ENCODE peak calls at places on chromosomes 3 and 15, in six cellular contexts. Q is HCT116, Y is upper lobe of left lung, S is K562, H is GM12878, Z is HepG2. X is an unnamed sample.

GRCh38 chr3:124234852-124235252 is 242.9 kb upstream of the ROPN1 start:
- ATAC-seq in Q (no peak), Y (no peak), S (no peak), H (no peak), Z (no peak), X (peak)

GRCh38 chr3:176313426-176313825 is 883.9 kb downstream of the TBL1XR1 start:
- ATAC-seq in Q (no peak), Y (no peak), S (no peak), H (no peak), Z (no peak), X (no peak)

GRCh38 chr15:55535436-55535835 is 27.4 kb upstream of the DNAAF4 start:
- ATAC-seq in Q (no peak), Y (no peak), S (peak), H (no peak), Z (peak), X (no peak)

GRCh38 chr3:122661633-122662032 is 19.0 kb upstream of the PARP14 start:
- ATAC-seq in Q (no peak), Y (no peak), S (no peak), H (peak), Z (no peak), X (no peak)

GRCh38 chr3:120425877-120426276 is 24.9 kb downstream of the FSTL1 start:
- ATAC-seq in Q (no peak), Y (no peak), S (no peak), H (no peak), Z (no peak), X (peak)

GRCh38 chr3:28008235-28008634 is 233.2 kb upstream of the CMC1 start:
- ATAC-seq in Q (no peak), Y (no peak), S (no peak), H (peak), Z (no peak), X (no peak)

GRCh38 chr3:71542548-71543370 is 40.8 kb downstream of the FOXP1 start:
- ATAC-seq in Q (no peak), Y (peak), S (peak), H (no peak), Z (no peak), X (peak)

GRCh38 chr3:192253138-192253537 is 474.2 kb downstream of the FGF12 start:
- ATAC-seq in Q (no peak), Y (no peak), S (no peak), H (no peak), Z (no peak), X (no peak)

GRCh38 chr15:100394726-100395125 is 53.0 kb upstream of the ADAMTS17 start:
- ATAC-seq in Q (no peak), Y (no peak), S (no peak), H (no peak), Z (no peak), X (no peak)

GRCh38 chr3:17038900-17039545 is 154.3 kb downstream of the PLCL2 start:
- ATAC-seq in Q (peak), Y (peak), S (no peak), H (peak), Z (no peak), X (no peak)

GRCh38 chr3:99878005-99878404 is 60.3 kb downstream of the CMSS1 start:
- ATAC-seq in Q (peak), Y (no peak), S (peak), H (peak), Z (no peak), X (peak)

GRCh38 chr3:176172430-176172954 is 1024.8 kb downstream of the TBL1XR1 start:
- ATAC-seq in Q (no peak), Y (no peak), S (no peak), H (no peak), Z (no peak), X (no peak)

GRCh38 chr3:185225523-185225922 is 28.3 kb downstream of the EHHADH start:
- ATAC-seq in Q (no peak), Y (no peak), S (no peak), H (no peak), Z (no peak), X (no peak)

GRCh38 chr3:9316881-9317341 is 45.9 kb upstream of the THUMPD3 start:
- ATAC-seq in Q (no peak), Y (no peak), S (no peak), H (no peak), Z (no peak), X (peak)

GRCh38 chr15:65066635-65067333 is 1.0 kb downstream of the RASL12 start:
- ATAC-seq in Q (no peak), Y (no peak), S (no peak), H (no peak), Z (no peak), X (peak)

GRCh38 chr3:56960234-56960917 is 100.1 kb upstream of the SPATA12 start:
- ATAC-seq in Q (no peak), Y (no peak), S (no peak), H (peak), Z (no peak), X (no peak)

GRCh38 chr3:57572096-57572495 is 16.0 kb downstream of the PDE12 start:
- ATAC-seq in Q (no peak), Y (peak), S (no peak), H (no peak), Z (no peak), X (no peak)

GRCh38 chr15:70339551-70340517 is 242.1 kb upstream of the TLE3 start:
- ATAC-seq in Q (no peak), Y (peak), S (no peak), H (no peak), Z (no peak), X (peak)

GRCh38 chr3:87287025-87287424 is 10.6 kb upstream of the POU1F1 start:
- ATAC-seq in Q (no peak), Y (no peak), S (no peak), H (peak), Z (no peak), X (no peak)

GRCh38 chr15:50280271-50280670 is 14.7 kb upstream of the HDC start:
- ATAC-seq in Q (no peak), Y (no peak), S (no peak), H (no peak), Z (no peak), X (no peak)

GRCh38 chr3:63441262-63441661 is 163.2 kb downstream of the SYNPR start:
- ATAC-seq in Q (no peak), Y (no peak), S (no peak), H (no peak), Z (no peak), X (no peak)

GRCh38 chr3:102532901-102533300 is 98.1 kb downstream of the ZPLD1 start:
- ATAC-seq in Q (no peak), Y (no peak), S (no peak), H (peak), Z (no peak), X (no peak)

GRCh38 chr3:46337911-46338310 is 16.0 kb upstream of the CCR2 start:
- ATAC-seq in Q (no peak), Y (no peak), S (no peak), H (no peak), Z (no peak), X (no peak)

GRCh38 chr3:35936571-35936970 is 297.2 kb downstream of the ARPP21 start:
- ATAC-seq in Q (no peak), Y (no peak), S (no peak), H (no peak), Z (no peak), X (no peak)

GRCh38 chr15:89776274-89777072 is at the start of gene MESP2:
- ATAC-seq in Q (peak), Y (peak), S (peak), H (peak), Z (peak), X (peak)

GRCh38 chr3:127606981-127607595 is 8.9 kb downstream of the MCM2 start:
- ATAC-seq in Q (no peak), Y (no peak), S (no peak), H (no peak), Z (no peak), X (no peak)

GRCh38 chr15:88904257-88904807 is 8.8 kb downstream of the MFGE8 start:
- ATAC-seq in Q (peak), Y (no peak), S (no peak), H (peak), Z (peak), X (no peak)

GRCh38 chr15:41394924-41395323 is 7.4 kb downstream of the NDUFAF1 start:
- ATAC-seq in Q (no peak), Y (no peak), S (no peak), H (no peak), Z (no peak), X (no peak)

GRCh38 chr3:30370681-30371271 is 235.6 kb upstream of the TGFBR2 start:
- ATAC-seq in Q (no peak), Y (peak), S (no peak), H (no peak), Z (no peak), X (peak)

DNA sequence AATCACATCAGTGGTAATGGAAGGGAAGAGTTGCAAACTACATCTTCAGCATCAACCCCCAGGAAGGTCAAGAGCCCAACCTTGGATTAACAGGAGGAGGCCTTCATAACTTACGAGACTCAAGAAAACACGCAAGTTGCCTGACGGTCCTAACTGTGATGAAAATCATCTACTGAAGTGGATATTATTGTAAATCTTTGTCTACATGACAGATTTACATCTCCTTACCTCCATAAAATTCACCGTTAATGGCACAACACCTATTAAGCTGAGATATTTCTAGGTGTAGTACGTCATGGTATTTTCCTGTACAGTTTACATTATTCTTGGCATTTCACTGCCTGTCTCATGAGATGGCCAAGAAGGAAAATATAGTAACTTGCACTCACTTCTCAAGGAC is 332.0 kb downstream of the NSUN3 start:
- ATAC-seq in Q (no peak), Y (no peak), S (no peak), H (no peak), Z (no peak), X (no peak)
- TF ChIP-seq POLR2AphosphoS5 in Q (no peak), Y (no peak), S (no peak), H (no peak), Z (no peak), X (no peak)

DNA sequence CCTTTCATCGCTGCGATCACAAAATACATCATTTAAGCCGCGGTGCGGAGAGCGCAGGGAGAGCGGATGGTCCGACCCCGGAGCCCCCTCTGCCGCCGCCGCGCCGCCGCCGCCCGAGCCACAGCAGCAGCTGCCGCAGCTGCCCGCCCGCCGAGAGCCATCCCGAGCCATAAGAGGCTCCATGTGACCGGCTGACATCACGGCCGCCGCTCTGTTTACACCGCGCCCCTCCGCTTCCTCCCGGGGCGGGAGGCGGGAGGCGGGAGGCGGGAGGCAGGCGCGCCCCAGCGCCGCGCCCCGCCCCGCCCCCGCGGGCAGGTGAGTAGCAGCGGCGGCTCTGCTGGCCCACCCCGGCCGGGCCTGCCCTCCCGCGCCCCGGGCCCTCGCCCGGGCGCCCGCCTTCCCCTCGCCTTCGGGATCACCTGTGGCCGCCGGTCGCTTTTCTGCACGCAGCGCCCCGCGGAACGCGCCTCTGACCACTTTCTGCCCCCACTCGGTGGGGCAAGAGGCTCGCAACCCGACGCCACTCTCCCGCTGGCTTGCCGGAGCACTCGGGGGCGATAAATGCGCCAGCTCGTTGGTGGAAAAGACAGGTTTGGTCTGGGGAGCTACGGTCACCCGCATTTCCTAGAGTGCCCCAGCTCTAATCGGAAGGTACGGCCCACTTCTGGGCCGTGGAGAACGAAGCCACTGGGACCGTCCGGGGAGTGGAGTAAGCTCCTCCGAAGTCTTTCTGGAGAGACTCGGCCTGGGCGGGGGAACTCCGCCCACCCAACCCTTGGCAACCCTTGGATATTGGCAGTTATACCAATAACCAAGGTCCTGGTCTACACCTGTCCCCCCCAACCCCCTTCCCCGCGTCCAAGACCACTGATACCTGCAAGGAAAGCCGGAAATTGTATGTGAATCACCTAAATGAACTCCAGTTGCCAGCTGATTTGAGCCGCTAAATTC is 113.7 kb upstream of the ICE2 start:
- ATAC-seq in Q (no peak), Y (peak), S (peak), H (peak), Z (peak), X (peak)
- TF ChIP-seq POLR2A in Q (no peak), Y (peak), S (no peak), H (peak), Z (no peak), X (peak)

GRCh38 chr15:91101356-91101920 is 1.4 kb downstream of the SV2B start:
- ATAC-seq in Q (no peak), Y (no peak), S (no peak), H (no peak), Z (no peak), X (no peak)

GRCh38 chr15:91098451-91098850 is 1.6 kb upstream of the SV2B start:
- ATAC-seq in Q (no peak), Y (no peak), S (no peak), H (no peak), Z (no peak), X (no peak)

GRCh38 chr15:91102546-91103330 is 2.7 kb downstream of the SV2B start:
- ATAC-seq in Q (no peak), Y (no peak), S (no peak), H (no peak), Z (no peak), X (no peak)

GRCh38 chr15:91100561-91101355 is 701 bp downstream of the SV2B start:
- ATAC-seq in Q (no peak), Y (no peak), S (peak), H (no peak), Z (no peak), X (no peak)

GRCh38 chr15:91099616-91100560 is at the start of gene SV2B:
- ATAC-seq in Q (peak), Y (no peak), S (peak), H (peak), Z (peak), X (peak)
- TF ChIP-seq CTCF in Q (no peak), Y (no peak), S (peak), H (peak), Z (no peak), X (no peak)

DNA sequence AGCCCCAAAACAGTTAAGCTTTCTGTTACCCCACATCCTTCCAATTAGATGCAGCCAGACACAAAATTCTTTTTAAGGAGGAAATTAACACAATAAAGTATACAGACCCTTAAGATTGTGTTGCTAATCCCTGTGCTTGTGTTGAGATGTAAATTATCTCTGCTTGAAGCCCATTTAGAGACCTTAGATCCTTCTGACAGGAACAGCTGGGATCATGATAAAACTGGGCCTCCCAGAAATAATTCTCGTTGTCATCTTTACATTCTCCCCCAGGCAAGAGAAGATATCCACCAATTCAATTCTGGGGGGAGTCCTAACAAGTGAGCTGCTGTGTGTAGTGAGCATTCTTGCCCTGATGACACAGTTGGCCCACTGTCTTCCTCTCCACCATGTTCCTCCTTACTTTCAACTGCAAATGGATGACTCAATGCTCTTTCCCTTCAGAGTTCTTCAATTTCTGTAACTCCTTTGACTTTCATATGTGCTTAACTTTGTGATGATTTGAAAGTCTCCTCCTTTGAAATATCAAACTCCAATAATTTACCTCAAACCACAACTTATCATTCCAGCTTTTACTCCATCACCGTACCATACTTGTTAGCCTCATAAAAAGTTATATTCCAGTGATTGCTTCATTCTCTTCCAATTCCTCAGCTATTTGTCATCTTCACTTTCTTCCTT is 186.6 kb downstream of the RAP2B start:
- ATAC-seq in Q (no peak), Y (no peak), S (no peak), H (no peak), Z (no peak), X (no peak)
- TF ChIP-seq POLR2AphosphoS5 in Q (no peak), Y (no peak), S (no peak), H (no peak), Z (no peak), X (no peak)

DNA sequence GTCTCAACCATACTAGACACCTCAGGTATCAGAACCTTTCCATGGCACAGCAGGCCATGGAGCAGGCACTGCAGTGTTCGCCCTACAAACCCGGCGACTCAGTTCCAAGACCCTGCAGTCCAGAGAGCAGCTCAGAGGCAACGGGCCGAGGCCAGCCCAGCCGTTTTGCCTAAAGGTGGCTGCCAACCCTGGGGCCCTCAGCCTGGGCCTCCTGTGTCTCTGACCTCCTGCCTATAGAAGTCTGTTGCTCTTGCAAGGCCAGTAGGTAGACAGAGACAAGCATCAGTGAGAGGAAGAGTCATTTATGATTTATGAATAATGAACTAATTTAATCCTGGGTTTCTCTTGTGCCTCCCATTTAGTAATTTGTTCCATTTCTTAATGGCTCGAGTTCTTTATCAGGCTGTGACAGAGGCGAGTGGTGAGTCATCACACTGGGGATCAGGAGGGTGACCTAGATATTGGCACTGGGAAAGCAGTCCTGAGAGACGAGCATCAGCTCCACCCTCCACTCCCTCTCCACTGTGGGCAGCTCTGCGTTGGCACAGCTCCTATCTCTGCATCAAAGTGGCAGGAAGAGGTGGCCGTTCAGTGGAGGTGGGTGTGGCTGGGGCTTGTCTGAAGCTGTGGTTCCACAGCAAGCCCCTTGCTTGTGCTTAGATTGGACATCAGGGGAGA is 79.8 kb downstream of the ABHD5 start:
- ATAC-seq in Q (peak), Y (peak), S (peak), H (no peak), Z (peak), X (peak)
- TF ChIP-seq POLR2A in Q (no peak), Y (no peak), S (no peak), H (no peak), Z (no peak), X (no peak)

GRCh38 chr3:134681527-134681910 is 30.7 kb upstream of the KY start:
- ATAC-seq in Q (no peak), Y (no peak), S (no peak), H (no peak), Z (no peak), X (no peak)

GRCh38 chr3:134675726-134676252 is 25.0 kb upstream of the KY start:
- ATAC-seq in Q (no peak), Y (no peak), S (no peak), H (no peak), Z (no peak), X (no peak)

GRCh38 chr3:134680796-134681526 is 30.1 kb upstream of the KY start:
- ATAC-seq in Q (no peak), Y (no peak), S (no peak), H (no peak), Z (no peak), X (no peak)

GRCh38 chr3:134677987-134678308 is 27.1 kb upstream of the KY start:
- ATAC-seq in Q (no peak), Y (no peak), S (no peak), H (no peak), Z (no peak), X (no peak)

DNA sequence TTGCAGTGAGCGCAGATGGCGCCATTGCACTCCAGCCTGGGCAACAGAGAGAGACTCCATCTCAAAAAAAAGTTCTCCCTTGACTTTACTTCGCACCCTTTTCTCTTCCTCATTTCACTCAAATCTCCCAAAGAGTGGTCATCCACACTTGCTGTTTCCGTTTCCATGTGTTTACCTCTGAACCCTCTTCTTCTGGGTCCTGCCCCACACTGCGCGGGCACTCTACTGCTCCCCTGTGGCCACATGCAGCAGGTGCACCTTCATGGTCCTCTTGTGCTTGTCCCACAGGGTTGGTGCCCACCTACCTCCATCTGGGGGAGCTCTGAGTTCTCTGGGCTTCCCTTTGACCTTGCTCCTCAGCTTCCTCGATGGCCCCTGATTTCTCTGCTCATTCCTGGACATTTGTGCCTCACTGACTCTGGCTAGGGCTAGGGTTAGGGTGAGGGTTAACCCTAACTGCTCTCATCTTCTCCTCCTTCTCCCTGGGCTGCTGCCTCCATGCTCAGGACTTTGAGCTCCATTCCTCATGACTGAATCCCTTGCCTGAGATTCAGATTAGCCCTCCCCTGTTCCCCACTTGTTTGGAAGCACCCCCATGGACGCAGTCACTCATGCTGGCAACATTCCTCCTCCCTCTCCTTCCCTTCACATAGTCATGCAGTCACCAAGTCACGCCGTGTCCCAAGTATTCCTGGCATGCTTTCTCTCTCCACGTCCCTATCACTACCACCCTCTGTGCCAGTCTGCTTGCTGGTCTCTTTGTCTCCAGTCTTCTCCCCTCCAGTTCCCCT is 26.6 kb upstream of the KY start:
- ATAC-seq in Q (peak), Y (peak), S (peak), H (peak), Z (peak), X (no peak)
- TF ChIP-seq CTCF in Q (peak), Y (peak), S (peak), H (peak), Z (peak), X (peak)